ENCODE peak calls at places on chromosomes 3 and 15, in six cellular contexts. Z is dorsolateral prefrontal cortex, I is pancreas, N is endothelial cell, E is GM13976, V is psoas muscle. H is an unnamed sample.

GRCh38 chr3:146589899-146590508 is 15.1 kb downstream of the PLSCR5 start:
- DNase-seq in Z (peak; percentile 37), I (no peak), N (peak; percentile 21), E (peak; percentile 9), V (no peak), H (peak; percentile 11)

GRCh38 chr15:47885921-47886320 is 168.6 kb downstream of the SEMA6D start:
- DNase-seq in Z (no peak), I (no peak), N (no peak), E (no peak), V (no peak), H (no peak)

GRCh38 chr15:48031466-48031865 is 89.3 kb upstream of the SLC24A5 start:
- DNase-seq in Z (no peak), I (no peak), N (no peak), E (no peak), V (no peak), H (no peak)

GRCh38 chr3:147906275-147906674 is 497.1 kb downstream of the ZIC1 start:
- DNase-seq in Z (no peak), I (no peak), N (no peak), E (no peak), V (no peak), H (no peak)

GRCh38 chr3:48518069-48518468 is 14.1 kb upstream of the SHISA5 start:
- DNase-seq in Z (no peak), I (no peak), N (no peak), E (peak; percentile 13), V (no peak), H (no peak)

GRCh38 chr15:100167884-100168375 is 173.8 kb downstream of the ADAMTS17 start:
- DNase-seq in Z (no peak), I (no peak), N (no peak), E (no peak), V (peak; percentile 66), H (no peak)

GRCh38 chr3:145578465-145578864 is 582.5 kb downstream of the PLOD2 start:
- DNase-seq in Z (no peak), I (no peak), N (no peak), E (no peak), V (no peak), H (no peak)

GRCh38 chr3:36919439-36920160 is 25.3 kb downstream of the TRANK1 start:
- DNase-seq in Z (no peak), I (no peak), N (no peak), E (no peak), V (no peak), H (no peak)

GRCh38 chr3:156368189-156368588 is 186.7 kb downstream of the SSR3 start:
- DNase-seq in Z (no peak), I (no peak), N (no peak), E (no peak), V (no peak), H (no peak)

DNA sequence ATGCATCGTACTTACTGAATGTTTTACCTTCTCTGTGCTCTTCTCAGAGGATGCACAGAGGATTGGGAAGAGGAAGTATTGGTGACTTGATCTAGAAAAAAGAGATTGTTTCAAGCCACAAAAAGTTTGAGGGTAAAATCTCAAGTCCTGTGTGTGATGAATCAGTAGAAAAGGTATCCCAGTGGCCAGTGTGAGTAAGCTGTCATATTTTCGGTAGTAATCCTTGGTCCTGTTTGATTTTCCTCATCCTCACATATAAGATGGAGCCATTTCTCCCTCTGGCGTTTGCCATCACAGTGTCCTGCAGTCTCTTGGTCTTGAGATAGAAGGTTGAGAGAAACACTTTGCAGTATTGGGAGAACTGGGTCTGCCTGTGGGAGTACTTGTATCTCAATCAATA is 166.8 kb downstream of the LPP start:
- DNase-seq in Z (no peak), I (no peak), N (no peak), E (no peak), V (no peak), H (no peak)
- TF ChIP-seq CTCF in Z (no peak), I (no peak), N (no peak), E (no peak), V (no peak), H (no peak)

DNA sequence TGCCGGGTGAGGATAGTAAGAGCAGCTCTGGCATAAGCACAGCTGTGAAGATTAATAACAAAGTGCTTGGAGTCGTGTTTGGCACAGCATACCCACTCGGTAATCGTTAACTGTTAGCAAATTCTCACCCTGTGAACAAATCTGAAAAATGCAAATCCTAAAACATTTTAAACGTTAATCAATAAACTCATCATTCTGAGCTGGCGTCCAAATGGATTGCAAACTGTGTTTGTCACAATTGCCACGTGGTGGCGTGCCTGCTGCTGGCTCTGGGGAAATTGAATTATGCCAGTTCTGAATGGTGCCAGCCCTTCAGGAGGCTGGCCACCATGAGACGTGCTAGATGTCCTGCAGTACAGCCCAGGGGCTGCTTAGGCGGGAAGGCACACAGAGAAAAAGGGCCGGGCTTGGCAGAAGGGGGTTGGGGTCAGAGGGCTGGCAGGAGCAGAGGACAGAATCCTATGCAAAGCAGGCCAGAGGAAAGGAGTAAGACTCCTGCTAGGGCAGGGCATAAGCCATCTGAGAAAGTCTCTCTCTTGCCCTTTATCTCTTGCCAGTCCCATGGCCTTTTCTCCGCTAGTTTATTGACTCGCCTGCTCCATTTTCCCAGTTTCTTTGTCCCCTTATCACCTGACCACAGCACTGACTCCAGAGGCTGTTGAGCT is 22.1 kb upstream of the POLG start:
- DNase-seq in Z (peak; percentile 53), I (peak; percentile 68), N (no peak), E (no peak), V (no peak), H (no peak)
- TF ChIP-seq CTCF in Z (peak; percentile 25), I (peak; percentile 18), N (peak; percentile 34), E (peak; percentile 51), V (peak; percentile 9), H (peak; percentile 44)

DNA sequence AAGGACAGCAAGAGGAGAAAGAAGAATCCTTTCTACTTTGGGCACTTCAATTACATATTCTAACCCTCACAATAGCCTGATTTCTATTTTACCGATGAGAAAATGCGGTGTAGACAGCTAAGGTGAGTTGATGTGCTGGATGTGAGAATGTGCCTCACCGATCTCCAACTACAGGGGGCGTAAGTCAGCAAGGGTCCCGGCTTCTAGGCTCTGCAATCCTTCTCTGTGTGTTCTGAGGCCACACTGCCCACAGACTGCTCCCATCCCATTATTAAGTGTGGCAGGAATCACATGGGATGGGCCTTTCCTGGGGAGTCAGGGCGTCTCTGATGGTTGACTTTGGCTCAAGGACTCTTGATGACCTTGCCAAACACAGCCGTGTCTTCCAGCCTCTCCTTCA is 23.6 kb upstream of the RPL35A start:
- DNase-seq in Z (no peak), I (no peak), N (peak; percentile 20), E (no peak), V (no peak), H (no peak)
- TF ChIP-seq CTCF in Z (no peak), I (no peak), N (peak; percentile 44), E (no peak), V (no peak), H (no peak)

DNA sequence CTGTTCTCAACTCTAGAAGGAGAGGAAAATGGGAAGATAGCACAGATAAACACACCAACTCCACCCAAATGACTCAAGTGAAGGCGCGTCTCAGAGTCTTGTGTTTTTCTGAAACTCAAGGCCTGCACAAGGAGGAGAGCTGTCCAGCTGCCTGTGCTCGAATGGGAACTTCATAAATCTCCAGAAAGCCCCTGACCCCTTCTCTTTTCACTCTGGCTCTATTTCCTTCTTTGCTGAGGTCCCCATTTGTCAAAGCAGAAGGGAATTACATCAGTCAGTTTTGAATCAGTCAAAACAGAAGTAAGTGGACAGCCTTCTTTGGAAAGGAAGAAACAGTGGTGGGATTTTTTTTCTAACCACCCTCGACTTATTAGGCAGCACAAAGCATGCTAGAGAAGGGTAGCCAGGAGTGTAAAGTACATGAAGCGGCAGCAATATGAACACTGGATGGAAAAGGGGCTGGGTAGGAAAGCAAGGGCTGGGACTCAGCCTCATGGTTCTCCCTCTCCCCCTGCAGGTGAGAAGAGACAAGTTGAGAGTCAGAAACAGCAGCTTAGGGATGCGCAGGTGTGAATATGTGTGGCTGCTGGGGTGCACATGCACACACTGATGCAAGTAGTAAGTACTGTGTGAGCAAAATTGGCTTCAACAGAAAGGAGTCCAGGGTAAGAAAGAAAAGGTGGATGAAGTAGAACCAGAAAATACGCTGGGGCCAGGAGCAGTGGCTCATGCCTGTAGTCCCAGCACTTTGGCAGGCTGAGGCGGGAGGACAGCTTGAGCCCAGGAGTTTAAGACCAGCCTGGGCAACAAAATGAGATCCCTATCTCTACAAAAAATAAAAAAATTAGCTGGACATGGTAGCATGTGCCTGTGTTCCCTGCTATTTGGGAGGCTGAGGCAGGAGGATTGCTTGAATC is 36.6 kb upstream of the MAGEF1 start:
- DNase-seq in Z (no peak), I (no peak), N (peak; percentile 22), E (peak; percentile 66), V (no peak), H (no peak)
- TF ChIP-seq CTCF in Z (no peak), I (no peak), N (no peak), E (peak; percentile 18), V (no peak), H (peak; percentile 26)

H was measured in AG09319.